ENCODE peak calls at places on chromosome 7, in eight cellular contexts. I is neural progenitor cell, C is GM23338, X is HCT116, B is OCI-LY7, Q is MM.1S, K is hepatocyte, L is GM23248. S is an unnamed sample.
A peak's percentile ranks its signal among the peaks of the same experiment; 100 is the strongest.

GRCh38 chr7:13911920-13912319 is 77.5 kb downstream of the ETV1 start:
- DNase-seq in I (no peak), C (no peak), X (no peak), B (no peak), Q (no peak), K (no peak), L (no peak), S (no peak)

GRCh38 chr7:98178321-98178720 is 32.9 kb upstream of the BHLHA15 start:
- DNase-seq in I (no peak), C (peak; percentile 44), X (no peak), B (no peak), Q (no peak), K (no peak), L (no peak), S (peak; percentile 84)

GRCh38 chr7:142477079-142477651 is 219.3 kb upstream of the PRSS58 start:
- DNase-seq in I (no peak), C (no peak), X (no peak), B (no peak), Q (peak; percentile 38), K (no peak), L (peak; percentile 59), S (no peak)

GRCh38 chr7:340200-340937 is 50.4 kb downstream of the FOXL3 start:
- DNase-seq in I (no peak), C (no peak), X (no peak), B (no peak), Q (no peak), K (no peak), L (no peak), S (no peak)

GRCh38 chr7:118502235-118502634 is 277.7 kb downstream of the ANKRD7 start:
- DNase-seq in I (no peak), C (no peak), X (no peak), B (no peak), Q (no peak), K (no peak), L (no peak), S (no peak)

GRCh38 chr7:158645842-158646241 is 58.2 kb upstream of the PTPRN2 start:
- DNase-seq in I (no peak), C (no peak), X (no peak), B (no peak), Q (no peak), K (no peak), L (no peak), S (peak; percentile 7)

GRCh38 chr7:101941481-101942383 is 124.3 kb downstream of the CUX1 start:
- DNase-seq in I (no peak), C (no peak), X (peak; percentile 74), B (no peak), Q (peak; percentile 76), K (peak; percentile 70), L (peak; percentile 87), S (peak; percentile 96)

GRCh38 chr7:146126767-146127509 is 10.3 kb downstream of the CNTNAP2 start:
- DNase-seq in I (no peak), C (peak; percentile 11), X (no peak), B (peak; percentile 22), Q (no peak), K (no peak), L (no peak), S (no peak)

GRCh38 chr7:116393654-116394053 is 105.9 kb upstream of the CAV2 start:
- DNase-seq in I (no peak), C (no peak), X (no peak), B (no peak), Q (no peak), K (no peak), L (no peak), S (no peak)

GRCh38 chr7:15305002-15305600 is 256.7 kb downstream of the AGMO start:
- DNase-seq in I (peak; percentile 64), C (peak; percentile 77), X (peak; percentile 33), B (peak; percentile 34), Q (peak; percentile 46), K (peak; percentile 59), L (peak; percentile 71), S (peak; percentile 62)

GRCh38 chr7:2123916-2124315 is 108.8 kb downstream of the MAD1L1 start:
- DNase-seq in I (no peak), C (no peak), X (no peak), B (no peak), Q (no peak), K (no peak), L (no peak), S (no peak)

GRCh38 chr7:29449569-29450260 is 113.9 kb upstream of the PRR15 start:
- DNase-seq in I (no peak), C (no peak), X (no peak), B (no peak), Q (no peak), K (peak; percentile 33), L (no peak), S (peak; percentile 81)

GRCh38 chr7:117323877-117324699 is 1.2 kb upstream of the WNT2 start:
- DNase-seq in I (peak; percentile 66), C (peak; percentile 59), X (no peak), B (no peak), Q (no peak), K (peak; percentile 61), L (peak; percentile 58), S (peak; percentile 4)

GRCh38 chr7:145860809-145861208 is 255.8 kb upstream of the CNTNAP2 start:
- DNase-seq in I (no peak), C (no peak), X (no peak), B (no peak), Q (no peak), K (no peak), L (no peak), S (no peak)

GRCh38 chr7:20141666-20142065 is 75.5 kb downstream of the MACC1 start:
- DNase-seq in I (no peak), C (no peak), X (no peak), B (no peak), Q (no peak), K (peak; percentile 62), L (no peak), S (no peak)

GRCh38 chr7:1343551-1343950 is 110.9 kb downstream of the UNCX start:
- DNase-seq in I (no peak), C (no peak), X (no peak), B (no peak), Q (no peak), K (no peak), L (no peak), S (no peak)

GRCh38 chr7:85324145-85324799 is 137.4 kb upstream of the SEMA3D start:
- DNase-seq in I (no peak), C (peak; percentile 20), X (no peak), B (no peak), Q (no peak), K (no peak), L (no peak), S (peak; percentile 70)

GRCh38 chr7:95011156-95011928 is 103.9 kb downstream of the PPP1R9A start:
- DNase-seq in I (no peak), C (no peak), X (no peak), B (no peak), Q (no peak), K (no peak), L (peak; percentile 87), S (peak; percentile 89)

DNA sequence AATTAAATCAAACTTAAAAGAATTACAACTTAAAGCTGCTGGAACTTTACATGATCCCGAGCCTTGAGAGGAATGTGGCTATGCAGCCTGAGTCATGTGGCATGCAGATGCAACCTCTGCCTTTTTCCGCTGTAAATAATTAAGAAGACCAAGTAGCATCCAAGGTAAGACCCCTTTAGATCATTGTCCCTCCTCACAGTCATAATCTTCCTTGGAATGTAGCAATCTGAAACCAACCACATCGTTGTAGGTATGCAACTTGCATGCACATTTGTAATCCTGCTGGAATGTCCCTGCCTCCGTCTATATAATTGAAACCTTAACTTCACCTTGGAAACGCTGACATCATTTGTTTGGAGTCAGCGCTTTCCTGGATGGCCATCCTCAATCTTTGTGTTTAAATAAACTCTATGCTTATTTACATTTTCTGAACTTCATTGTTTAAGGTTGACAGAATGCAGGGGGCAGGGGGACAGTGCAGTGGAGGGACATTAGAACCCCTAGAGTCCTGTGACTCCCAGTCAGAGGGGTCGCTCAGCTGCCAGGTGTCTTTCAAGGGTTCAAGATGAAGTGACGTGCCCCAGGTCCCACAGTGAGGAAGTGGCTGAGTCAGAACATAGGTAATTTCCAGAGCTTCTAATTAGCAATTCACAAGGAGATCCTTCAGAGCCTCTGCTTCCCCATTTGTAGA is 110.7 kb downstream of the RALA start:
- DNase-seq in I (peak; percentile 66), C (peak; percentile 80), X (no peak), B (peak; percentile 17), Q (no peak), K (peak; percentile 64), L (peak; percentile 89), S (peak; percentile 77)
- TF ChIP-seq EZH2phosphoT487 in I (peak; percentile 78), C (no peak), X (no peak), B (no peak), Q (no peak), K (no peak), L (no peak), S (no peak)

GRCh38 chr7:12643001-12643400 is 44.4 kb upstream of the ARL4A start:
- DNase-seq in I (no peak), C (no peak), X (no peak), B (no peak), Q (no peak), K (no peak), L (peak; percentile 33), S (no peak)
- TF ChIP-seq EZH2phosphoT487 in I (no peak), C (no peak), X (no peak), B (no peak), Q (no peak), K (no peak), L (no peak), S (no peak)

DNA sequence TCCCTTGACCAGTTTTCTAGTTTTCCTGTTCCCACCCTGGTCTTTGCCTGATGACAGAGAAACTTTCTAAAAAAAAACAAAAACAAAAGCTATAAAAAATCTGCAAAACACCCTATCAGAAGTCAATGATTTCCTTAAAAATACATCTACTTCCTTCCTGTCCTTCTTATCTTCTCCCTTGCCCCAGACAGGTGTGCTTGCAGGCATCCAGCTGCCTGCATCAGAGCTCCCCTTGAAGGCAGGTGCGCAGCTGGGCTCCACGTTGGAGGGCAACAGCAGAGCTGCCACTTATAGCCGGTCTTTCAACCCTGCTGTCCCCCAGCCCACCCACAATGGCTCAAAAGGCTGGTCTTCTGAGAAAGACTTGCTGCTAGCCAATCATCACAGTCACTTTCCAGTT is 29.8 kb downstream of the UBE2D4 start:
- DNase-seq in I (no peak), C (no peak), X (no peak), B (peak; percentile 60), Q (peak; percentile 45), K (no peak), L (no peak), S (no peak)
- TF ChIP-seq EZH2phosphoT487 in I (no peak), C (no peak), X (no peak), B (no peak), Q (no peak), K (no peak), L (no peak), S (no peak)

DNA sequence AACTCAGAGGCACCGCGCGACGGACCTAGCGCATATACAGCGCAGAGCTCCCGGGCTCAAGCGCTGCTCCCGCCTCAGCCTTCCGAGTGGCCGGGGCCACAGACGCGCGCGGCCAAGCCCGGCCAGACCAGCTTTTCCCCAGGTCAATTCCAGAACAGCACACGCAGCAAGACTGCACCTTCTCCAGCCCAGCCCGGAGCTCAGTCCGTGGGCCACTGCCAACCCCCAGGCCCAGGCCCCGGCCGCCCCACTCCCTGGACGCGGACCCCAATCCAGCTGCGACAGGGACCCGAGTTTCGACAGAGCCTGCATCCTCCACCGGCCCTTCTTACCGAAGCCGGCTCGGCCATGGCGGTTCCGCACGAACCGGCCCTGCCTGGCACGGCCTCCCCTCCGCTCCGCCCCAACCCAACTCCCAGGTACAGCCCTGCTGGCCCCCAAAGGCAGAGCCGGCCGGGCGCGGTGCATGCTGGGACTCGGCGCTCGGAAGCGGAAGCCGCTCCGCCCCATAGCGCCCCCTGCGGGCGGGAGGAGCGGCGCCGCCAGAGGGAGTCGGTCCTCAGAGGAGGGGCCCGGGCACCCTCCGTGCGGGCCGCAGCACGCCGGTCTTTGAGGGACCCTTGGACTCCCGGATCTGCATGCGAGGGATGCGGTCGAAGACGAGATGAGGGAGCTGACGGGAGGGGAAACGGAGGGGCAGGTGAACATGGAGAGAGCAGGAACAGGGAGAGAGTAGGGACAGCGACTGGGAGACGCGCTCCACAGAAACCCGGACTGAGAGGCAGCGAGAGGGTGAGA is at the start of gene ZNF425:
- DNase-seq in I (peak; percentile 96), C (peak; percentile 95), X (peak; percentile 85), B (peak; percentile 95), Q (peak; percentile 98), K (peak; percentile 98), L (peak; percentile 94), S (peak; percentile 94)
- TF ChIP-seq EZH2phosphoT487 in I (peak; percentile 22), C (no peak), X (no peak), B (no peak), Q (no peak), K (no peak), L (no peak), S (no peak)